ENCODE peak calls at places on chromosome 12, in five cellular contexts. P is iPS-NIHi11, W is transverse colon, A is pons, D is C1 segment of cervical spinal cord. Q is an unnamed sample.

GRCh38 chr12:47238665-47239064 is 158.9 kb upstream of the AMIGO2 start:
- DNase-seq in P (no peak), W (no peak), A (no peak), D (no peak), Q (no peak)

GRCh38 chr12:57630891-57631433 is 2.0 kb downstream of the B4GALNT1 start:
- DNase-seq in W (no peak), A (no peak), D (no peak), P (no peak), Q (no peak)

GRCh38 chr12:79685068-79685467 is 5.7 kb downstream of the PAWR start:
- DNase-seq in D (no peak), W (no peak), A (no peak), P (no peak), Q (no peak)

GRCh38 chr12:28253175-28253641 is 63.0 kb downstream of the CCDC91 start:
- DNase-seq in W (no peak), P (no peak), D (no peak), A (no peak), Q (no peak)

GRCh38 chr12:113204806-113205205 is 16.5 kb upstream of the TPCN1 start:
- DNase-seq in P (no peak), A (no peak), D (no peak), W (no peak), Q (no peak)

GRCh38 chr12:34400423-34400881 is 378.2 kb downstream of the ALG10 start:
- DNase-seq in P (no peak), A (no peak), D (no peak), W (peak), Q (peak)

GRCh38 chr12:73072214-73072613 is 800.0 kb downstream of the TRHDE start:
- DNase-seq in W (no peak), A (no peak), D (no peak), P (no peak), Q (no peak)

GRCh38 chr12:125069616-125070015 is 4.4 kb downstream of the AACS start:
- DNase-seq in P (no peak), D (no peak), A (peak), W (no peak), Q (no peak)

GRCh38 chr12:125518074-125518473 is 452.8 kb downstream of the AACS start:
- DNase-seq in D (no peak), W (no peak), P (peak), A (no peak), Q (no peak)

GRCh38 chr12:20268121-20268732 is 100.1 kb upstream of the PDE3A start:
- DNase-seq in A (no peak), P (no peak), W (no peak), D (no peak), Q (no peak)

GRCh38 chr12:4579305-4580097 is 17.5 kb downstream of the DYRK4 start:
- DNase-seq in W (peak), D (no peak), A (peak), P (peak), Q (no peak)

GRCh38 chr12:14937689-14938088 is 648 bp downstream of the ERP27 start:
- DNase-seq in W (no peak), D (no peak), A (no peak), P (peak), Q (no peak)

GRCh38 chr12:113874999-113875561 is 91.0 kb downstream of the RBM19 start:
- DNase-seq in D (no peak), P (no peak), W (peak), A (no peak), Q (no peak)

GRCh38 chr12:105676694-105677093 is 346.2 kb downstream of the C12orf75 start:
- DNase-seq in W (peak), D (no peak), P (peak), A (no peak), Q (peak)

Q was measured in stomach.